ENCODE peak calls at places on chromosomes 3 and 15, in nine cellular contexts. N, V, T, Q, S, Z, D, H and U are unnamed samples.

GRCh38 chr3:124453221-124453620 is 277.0 kb upstream of the UMPS start:
- DNase-seq in T (no peak), D (no peak), V (no peak), Q (no peak), H (no peak), S (no peak), N (no peak), Z (no peak), U (no peak)

GRCh38 chr15:49990835-49991540 is 128.0 kb downstream of the ATP8B4 start:
- DNase-seq in H (no peak), V (no peak), Z (no peak), Q (no peak), N (no peak), S (no peak), T (no peak), D (peak; percentile 95), U (no peak)

GRCh38 chr15:66390670-66391069 is 4.0 kb downstream of the MAP2K1 start:
- DNase-seq in H (no peak), N (no peak), S (peak; percentile 17), V (no peak), D (peak; percentile 15), Q (no peak), T (no peak), Z (no peak), U (no peak)

GRCh38 chr3:136728918-136729317 is 23.3 kb downstream of the STAG1 start:
- DNase-seq in T (no peak), Z (no peak), V (peak; percentile 18), S (no peak), N (no peak), D (peak; percentile 90), H (no peak), Q (no peak), U (no peak)

GRCh38 chr15:88975891-88976290 is 62.7 kb upstream of the MFGE8 start:
- DNase-seq in D (peak; percentile 36), V (no peak), T (no peak), S (no peak), N (no peak), H (no peak), Z (no peak), Q (no peak), U (no peak)

GRCh38 chr3:103787879-103788278 is 1353.1 kb downstream of the ZPLD1 start:
- DNase-seq in V (no peak), Q (no peak), Z (no peak), N (no peak), H (no peak), T (no peak), S (no peak), D (no peak), U (no peak)

GRCh38 chr15:66780172-66780972 is 78.3 kb downstream of the SMAD6 start:
- DNase-seq in S (no peak), T (no peak), Z (no peak), N (no peak), D (peak; percentile 64), V (peak; percentile 61), Q (peak; percentile 61), H (no peak), U (no peak)

GRCh38 chr15:67033521-67033920 is 31.9 kb upstream of the SMAD3 start:
- DNase-seq in T (peak; percentile 11), D (no peak), V (no peak), Z (peak; percentile 87), S (no peak), Q (no peak), N (no peak), H (no peak), U (no peak)

GRCh38 chr3:49636883-49637609 is 37.1 kb upstream of the APEH start:
- DNase-seq in Z (no peak), S (no peak), D (no peak), T (no peak), V (no peak), N (no peak), Q (no peak), H (no peak), U (no peak)

GRCh38 chr15:82105458-82106205 is 59.8 kb upstream of the MEX3B start:
- DNase-seq in H (no peak), Z (no peak), Q (no peak), N (no peak), V (peak; percentile 75), S (no peak), T (no peak), D (peak; percentile 34), U (no peak)

GRCh38 chr3:40661285-40661684 is 136.5 kb downstream of the ZNF621 start:
- DNase-seq in D (no peak), H (no peak), T (no peak), N (no peak), V (no peak), Z (no peak), S (no peak), Q (no peak), U (no peak)

GRCh38 chr15:99312794-99313193 is 61.5 kb downstream of the LRRC28 start:
- DNase-seq in Q (no peak), T (no peak), N (no peak), Z (no peak), V (no peak), S (no peak), H (no peak), D (no peak), U (no peak)
- TF ChIP-seq CTCF in Q (no peak), T (no peak), N (no peak), Z (no peak), V (no peak), S (no peak), H (no peak), D (no peak), U (no peak)

GRCh38 chr3:46607603-46608028 is 4.7 kb upstream of the FAM240A start:
- DNase-seq in Q (no peak), N (no peak), S (no peak), T (no peak), V (no peak), H (no peak), D (peak; percentile 5), Z (no peak), U (peak; percentile 70)
- TF ChIP-seq CTCF in Q (no peak), N (no peak), S (no peak), T (no peak), V (no peak), H (peak; percentile 49), D (no peak), Z (no peak), U (no peak)

GRCh38 chr3:142853270-142854163 is 35.4 kb downstream of the PCOLCE2 start:
- DNase-seq in H (no peak), S (no peak), N (no peak), T (no peak), Q (peak; percentile 51), V (peak; percentile 65), Z (no peak), D (no peak), U (no peak)

GRCh38 chr3:142852009-142852408 is 36.9 kb downstream of the PCOLCE2 start:
- DNase-seq in V (no peak), D (no peak), H (no peak), Z (no peak), T (no peak), N (no peak), Q (no peak), S (peak; percentile 24), U (no peak)

GRCh38 chr3:142858043-142858442 is 30.8 kb downstream of the PCOLCE2 start:
- DNase-seq in D (no peak), Q (no peak), H (no peak), T (no peak), Z (no peak), S (no peak), V (no peak), N (no peak), U (no peak)

GRCh38 chr3:142861926-142862325 is 27.0 kb downstream of the PCOLCE2 start:
- DNase-seq in Z (no peak), D (no peak), T (no peak), V (no peak), S (no peak), H (no peak), Q (no peak), N (no peak), U (no peak)

DNA sequence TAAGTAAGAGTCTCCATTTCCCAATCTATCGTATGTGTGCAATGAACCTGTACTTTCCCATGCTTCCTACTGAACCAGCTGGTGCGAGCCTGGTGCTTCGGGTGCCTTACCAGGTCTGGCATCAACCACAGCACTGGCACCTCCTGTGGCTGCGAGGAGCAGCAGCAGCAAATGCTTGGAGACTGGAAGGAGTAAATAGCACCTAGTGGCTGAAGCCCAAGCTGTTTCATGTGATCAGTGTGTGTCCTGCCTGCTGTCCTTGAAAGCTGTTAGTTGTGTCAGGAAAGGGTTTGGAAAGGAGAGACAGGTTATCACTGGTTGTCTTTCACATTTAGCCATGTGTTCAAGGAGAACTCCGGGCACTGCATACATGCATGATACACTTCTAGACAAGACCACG is 31.8 kb downstream of the PCOLCE2 start:
- DNase-seq in N (no peak), Z (no peak), T (no peak), D (no peak), V (peak; percentile 24), Q (peak; percentile 72), S (no peak), H (no peak), U (no peak)
- TF ChIP-seq CTCF in N (no peak), Z (no peak), T (no peak), D (peak; percentile 3), V (no peak), Q (peak; percentile 34), S (no peak), H (peak; percentile 39), U (peak; percentile 26)

GRCh38 chr3:52006820-52007133 is 11.1 kb upstream of the RPL29 start:
- DNase-seq in V (no peak), N (no peak), Z (no peak), H (no peak), S (no peak), T (no peak), Q (no peak), D (no peak), U (no peak)
- TF ChIP-seq CTCF in V (no peak), N (no peak), Z (no peak), H (no peak), S (no peak), T (no peak), Q (no peak), D (no peak), U (no peak)

DNA sequence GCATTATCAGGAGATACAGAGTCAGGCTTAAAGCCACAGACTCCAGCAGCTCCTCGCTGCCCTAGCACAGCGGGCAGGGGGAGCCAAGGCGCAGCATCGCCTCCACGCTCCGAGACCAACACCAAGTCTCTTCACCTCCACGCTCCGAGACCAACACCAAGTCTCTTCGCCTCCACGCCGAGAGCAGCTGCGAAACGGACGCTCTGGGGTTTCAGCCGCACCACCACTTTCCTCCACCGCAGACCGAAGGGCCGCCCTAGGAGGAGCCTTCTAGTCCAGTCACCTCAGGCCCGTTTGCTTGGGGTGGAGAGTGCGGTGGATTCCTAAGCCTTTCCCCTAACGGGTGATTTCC is 678 bp downstream of the DMXL2 start:
- DNase-seq in T (no peak), H (peak; percentile 71), Q (peak; percentile 76), N (peak; percentile 89), S (peak; percentile 54), V (peak; percentile 68), Z (peak; percentile 87), D (peak; percentile 64), U (peak; percentile 87)
- TF ChIP-seq CTCF in T (peak; percentile 13), H (peak; percentile 42), Q (peak; percentile 18), N (no peak), S (no peak), V (no peak), Z (peak; percentile 8), D (peak; percentile 31), U (peak; percentile 32)

GRCh38 chr3:25661694-25662455 is 2.8 kb downstream of the TOP2B start:
- DNase-seq in V (no peak), Q (no peak), T (no peak), Z (no peak), H (no peak), S (no peak), D (peak; percentile 25), N (no peak), U (no peak)
- TF ChIP-seq CTCF in V (no peak), Q (peak; percentile 6), T (no peak), Z (no peak), H (no peak), S (peak; percentile 15), D (no peak), N (no peak), U (no peak)